ENCODE peak calls at places on chromosomes 4 and X, in six cellular contexts. M, F, Y, L, E and S are unnamed samples.

GRCh38 chr4:179941911-179942310 is 2301.3 kb upstream of the TENM3 start:
- DNase-seq in M (no peak), F (no peak), Y (no peak), L (no peak), E (no peak), S (no peak)

GRCh38 chrX:150547511-150548115 is 20.8 kb upstream of the MTM1 start:
- DNase-seq in M (peak; percentile 29), F (peak; percentile 67), Y (no peak), L (no peak), E (peak; percentile 89), S (peak; percentile 81)

GRCh38 chr4:82604522-82604921 is 42.7 kb upstream of the TMEM150C start:
- DNase-seq in M (no peak), F (no peak), Y (no peak), L (no peak), E (no peak), S (no peak)

GRCh38 chrX:11381464-11381863 is 88.3 kb downstream of the AMELX start:
- DNase-seq in M (no peak), F (no peak), Y (peak; percentile 25), L (no peak), E (peak; percentile 65), S (no peak)

GRCh38 chr4:147831452-147832192 is 99.7 kb downstream of the ARHGAP10 start:
- DNase-seq in M (no peak), F (no peak), Y (peak; percentile 64), L (no peak), E (peak; percentile 73), S (no peak)

GRCh38 chr4:128550060-128550459 is 259.4 kb upstream of the JADE1 start:
- DNase-seq in M (no peak), F (no peak), Y (no peak), L (no peak), E (no peak), S (no peak)

GRCh38 chr4:83644677-83645639 is 109.0 kb downstream of the GPAT3 start:
- DNase-seq in M (peak; percentile 24), F (no peak), Y (peak; percentile 39), L (peak; percentile 30), E (no peak), S (no peak)

GRCh38 chrX:12469296-12469695 is 321.9 kb upstream of the PRPS2 start:
- DNase-seq in M (no peak), F (no peak), Y (no peak), L (no peak), E (no peak), S (no peak)

GRCh38 chr4:57442834-57443291 is 332.7 kb upstream of the IGFBP7 start:
- DNase-seq in M (peak; percentile 2), F (peak; percentile 10), Y (no peak), L (peak; percentile 0), E (no peak), S (no peak)

GRCh38 chrX:108121291-108121690 is 29.7 kb downstream of the ATG4A start:
- DNase-seq in M (no peak), F (no peak), Y (no peak), L (no peak), E (no peak), S (no peak)

GRCh38 chr4:152628128-152628527 is 51.7 kb downstream of the TMEM154 start:
- DNase-seq in M (no peak), F (no peak), Y (peak; percentile 46), L (no peak), E (no peak), S (peak; percentile 75)

GRCh38 chr4:152937535-152938236 is 1.6 kb downstream of the FHDC1 start:
- DNase-seq in M (peak; percentile 19), F (peak; percentile 12), Y (peak; percentile 3), L (no peak), E (no peak), S (no peak)

GRCh38 chrX:96929036-96929435 is 45.3 kb downstream of the RPA4 start:
- DNase-seq in M (no peak), F (no peak), Y (no peak), L (no peak), E (no peak), S (no peak)

GRCh38 chr4:120844528-120844921 is 78.0 kb downstream of the PRDM5 start:
- DNase-seq in M (no peak), F (no peak), Y (no peak), L (no peak), E (no peak), S (no peak)

GRCh38 chr4:7854697-7855370 is 84.8 kb downstream of the AFAP1 start:
- DNase-seq in M (no peak), F (no peak), Y (no peak), L (no peak), E (no peak), S (no peak)

GRCh38 chrX:154727418-154728323 is 23.2 kb downstream of the GAB3 start:
- DNase-seq in M (no peak), F (no peak), Y (no peak), L (no peak), E (peak; percentile 80), S (no peak)

GRCh38 chrX:112738347-112739033 is 58.8 kb upstream of the LHFPL1 start:
- DNase-seq in M (peak; percentile 40), F (no peak), Y (no peak), L (no peak), E (no peak), S (no peak)

GRCh38 chr4:173528378-173529321 is 1.4 kb downstream of the HAND2 start:
- DNase-seq in M (no peak), F (no peak), Y (no peak), L (no peak), E (peak; percentile 77), S (no peak)

GRCh38 chr4:184748251-184748652 is 14.4 kb upstream of the CENPU start:
- DNase-seq in M (no peak), F (no peak), Y (no peak), L (no peak), E (no peak), S (peak; percentile 71)

GRCh38 chr4:38795087-38795486 is 9.5 kb downstream of the TLR1 start:
- DNase-seq in M (no peak), F (no peak), Y (no peak), L (no peak), E (no peak), S (no peak)

GRCh38 chr4:60913026-60913425 is 287.1 kb upstream of the ADGRL3 start:
- DNase-seq in M (no peak), F (no peak), Y (no peak), L (no peak), E (no peak), S (no peak)

GRCh38 chr4:6245246-6246169 is 24.1 kb upstream of the WFS1 start:
- DNase-seq in M (no peak), F (peak; percentile 41), Y (no peak), L (no peak), E (no peak), S (no peak)

GRCh38 chrX:6262959-6263358 is 34.3 kb upstream of the NLGN4X start:
- DNase-seq in M (no peak), F (no peak), Y (no peak), L (no peak), E (no peak), S (no peak)

GRCh38 chrX:115058276-115058675 is 40.9 kb upstream of the IL13RA2 start:
- DNase-seq in M (no peak), F (no peak), Y (peak; percentile 89), L (no peak), E (no peak), S (no peak)

GRCh38 chr4:41281038-41281634 is 24.4 kb downstream of the UCHL1 start:
- DNase-seq in M (peak; percentile 17), F (no peak), Y (peak; percentile 59), L (peak; percentile 53), E (no peak), S (no peak)

GRCh38 chr4:139866270-139866962 is 200.8 kb downstream of the MGST2 start:
- DNase-seq in M (no peak), F (no peak), Y (no peak), L (no peak), E (no peak), S (no peak)

GRCh38 chr4:37938208-37938607 is 22.0 kb upstream of the PTTG2 start:
- DNase-seq in M (no peak), F (no peak), Y (no peak), L (no peak), E (no peak), S (no peak)

GRCh38 chrX:76555816-76556215 is 128.3 kb downstream of the MAGEE1 start:
- DNase-seq in M (peak; percentile 2), F (no peak), Y (no peak), L (peak; percentile 4), E (no peak), S (no peak)

GRCh38 chr4:112098841-112099240 is 46.4 kb upstream of the FAM241A start:
- DNase-seq in M (no peak), F (no peak), Y (no peak), L (no peak), E (no peak), S (no peak)

GRCh38 chrX:132956421-132957210 is 1.8 kb downstream of the HS6ST2 start:
- DNase-seq in M (no peak), F (no peak), Y (no peak), L (no peak), E (no peak), S (no peak)

GRCh38 chrX:1466232-1466661 is 13.5 kb upstream of the ASMTL start:
- DNase-seq in M (peak; percentile 5), F (no peak), Y (no peak), L (no peak), E (peak; percentile 60), S (peak; percentile 48)

GRCh38 chr4:138188406-138189084 is 53.6 kb downstream of the SLC7A11 start:
- DNase-seq in M (no peak), F (no peak), Y (no peak), L (no peak), E (no peak), S (no peak)

GRCh38 chr4:1233641-1234277 is 15.2 kb downstream of the CTBP1 start:
- DNase-seq in M (no peak), F (no peak), Y (no peak), L (no peak), E (no peak), S (no peak)

GRCh38 chr4:18075823-18076433 is 54.4 kb upstream of the LCORL start:
- DNase-seq in M (peak; percentile 26), F (no peak), Y (no peak), L (peak; percentile 11), E (no peak), S (no peak)

GRCh38 chr4:7018281-7018680 is 24.9 kb upstream of the TADA2B start:
- DNase-seq in M (no peak), F (no peak), Y (no peak), L (no peak), E (no peak), S (no peak)

GRCh38 chr4:121146530-121146929 is 17.6 kb downstream of the TNIP3 start:
- DNase-seq in M (no peak), F (no peak), Y (no peak), L (no peak), E (no peak), S (no peak)

GRCh38 chrX:7091923-7092322 is 55.6 kb upstream of the STS start:
- DNase-seq in M (no peak), F (no peak), Y (no peak), L (no peak), E (no peak), S (no peak)